ENCODE peak calls at places on chromosomes 4 and X, in nine cellular contexts. V, M, I, X, Y, Q, E, T and Z are unnamed samples.

GRCh38 chr4:142095886-142096605 is 459.7 kb downstream of the IL15 start:
- DNase-seq in V (no peak), M (no peak), I (no peak), X (no peak), Y (peak; percentile 83), Q (no peak), E (peak; percentile 93), T (peak; percentile 95), Z (no peak)

GRCh38 chrX:150084474-150085229 is 146.4 kb upstream of the EOLA2 start:
- DNase-seq in V (peak; percentile 64), M (no peak), I (no peak), X (no peak), Y (peak; percentile 16), Q (no peak), E (peak; percentile 68), T (peak; percentile 72), Z (no peak)

GRCh38 chr4:60884545-60884944 is 315.6 kb upstream of the ADGRL3 start:
- DNase-seq in V (no peak), M (no peak), I (no peak), X (no peak), Y (no peak), Q (no peak), E (peak; percentile 8), T (peak; percentile 15), Z (no peak)

GRCh38 chrX:139543920-139544319 is 13.4 kb downstream of the F9 start:
- DNase-seq in V (no peak), M (no peak), I (no peak), X (no peak), Y (no peak), Q (no peak), E (no peak), T (no peak), Z (no peak)

GRCh38 chrX:103398321-103398937 is 22.1 kb downstream of the BEX3 start:
- DNase-seq in V (no peak), M (no peak), I (no peak), X (no peak), Y (peak; percentile 59), Q (no peak), E (peak; percentile 84), T (peak; percentile 90), Z (peak; percentile 47)

GRCh38 chr4:124713213-124713592 is 671 bp upstream of the ANKRD50 start:
- DNase-seq in V (peak; percentile 88), M (peak; percentile 61), I (peak; percentile 85), X (peak; percentile 2), Y (no peak), Q (peak; percentile 60), E (peak; percentile 85), T (peak; percentile 85), Z (peak; percentile 34)

GRCh38 chrX:20173856-20174255 is 32.2 kb upstream of the EIF1AX start:
- DNase-seq in V (no peak), M (no peak), I (no peak), X (no peak), Y (no peak), Q (no peak), E (no peak), T (no peak), Z (no peak)

GRCh38 chr4:169846396-169846795 is 88.7 kb upstream of the HPF1 start:
- DNase-seq in V (no peak), M (no peak), I (no peak), X (no peak), Y (no peak), Q (no peak), E (no peak), T (no peak), Z (no peak)

GRCh38 chrX:97326456-97326855 is 442.7 kb downstream of the RPA4 start:
- DNase-seq in V (no peak), M (no peak), I (no peak), X (peak; percentile 71), Y (no peak), Q (no peak), E (no peak), T (no peak), Z (no peak)

GRCh38 chr4:150268444-150268843 is 190.2 kb downstream of the DCLK2 start:
- DNase-seq in V (no peak), M (no peak), I (no peak), X (no peak), Y (no peak), Q (no peak), E (peak; percentile 15), T (peak; percentile 27), Z (no peak)

GRCh38 chrX:125288343-125288742 is 31.3 kb upstream of the TEX13C start:
- DNase-seq in V (no peak), M (no peak), I (no peak), X (no peak), Y (no peak), Q (no peak), E (no peak), T (no peak), Z (no peak)

DNA sequence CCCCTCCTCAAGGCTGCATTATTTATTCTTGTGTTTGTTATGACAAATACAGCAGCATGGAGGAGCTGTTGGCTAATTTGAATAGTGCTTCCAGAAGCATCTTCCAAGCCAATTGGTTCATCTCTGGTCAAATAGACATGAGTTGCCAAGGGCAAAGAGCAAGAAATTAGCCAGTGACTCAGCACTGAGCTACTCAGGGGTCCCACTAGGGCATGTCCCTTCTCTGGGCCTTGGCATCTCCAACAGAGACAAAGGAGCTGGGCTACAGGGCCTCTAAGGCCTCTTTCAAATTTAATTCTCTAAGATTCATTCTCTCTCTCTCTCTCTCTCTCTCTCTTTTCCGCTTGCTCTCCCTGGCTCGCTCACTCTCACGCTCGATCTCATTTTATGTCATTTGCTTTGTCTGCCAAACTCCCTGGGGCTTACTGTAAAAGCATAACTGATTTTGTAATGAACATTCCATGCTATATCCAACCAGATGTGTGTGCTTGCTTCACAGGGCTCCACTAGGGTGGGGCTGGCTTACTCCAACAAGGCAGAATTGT is 86.7 kb upstream of the MAGEA4 start:
- DNase-seq in V (no peak), M (no peak), I (no peak), X (no peak), Y (peak; percentile 40), Q (no peak), E (peak; percentile 91), T (peak; percentile 87), Z (no peak)
- TF ChIP-seq CTCF in V (no peak), M (no peak), I (no peak), X (no peak), Y (peak; percentile 9), Q (no peak), E (peak; percentile 30), T (peak; percentile 37), Z (no peak)

GRCh38 chr4:1097553-1097952 is 15.8 kb downstream of the RNF212 start:
- DNase-seq in V (peak; percentile 72), M (no peak), I (no peak), X (no peak), Y (no peak), Q (no peak), E (no peak), T (no peak), Z (no peak)

GRCh38 chr4:1099270-1099669 is 14.1 kb downstream of the RNF212 start:
- DNase-seq in V (peak; percentile 72), M (no peak), I (no peak), X (no peak), Y (no peak), Q (no peak), E (no peak), T (no peak), Z (no peak)

GRCh38 chr4:1096841-1097240 is 16.5 kb downstream of the RNF212 start:
- DNase-seq in V (peak; percentile 77), M (no peak), I (no peak), X (no peak), Y (no peak), Q (no peak), E (no peak), T (no peak), Z (no peak)

GRCh38 chr4:1098311-1098925 is 14.9 kb downstream of the RNF212 start:
- DNase-seq in V (peak; percentile 78), M (no peak), I (peak; percentile 29), X (no peak), Y (no peak), Q (no peak), E (no peak), T (no peak), Z (no peak)

DNA sequence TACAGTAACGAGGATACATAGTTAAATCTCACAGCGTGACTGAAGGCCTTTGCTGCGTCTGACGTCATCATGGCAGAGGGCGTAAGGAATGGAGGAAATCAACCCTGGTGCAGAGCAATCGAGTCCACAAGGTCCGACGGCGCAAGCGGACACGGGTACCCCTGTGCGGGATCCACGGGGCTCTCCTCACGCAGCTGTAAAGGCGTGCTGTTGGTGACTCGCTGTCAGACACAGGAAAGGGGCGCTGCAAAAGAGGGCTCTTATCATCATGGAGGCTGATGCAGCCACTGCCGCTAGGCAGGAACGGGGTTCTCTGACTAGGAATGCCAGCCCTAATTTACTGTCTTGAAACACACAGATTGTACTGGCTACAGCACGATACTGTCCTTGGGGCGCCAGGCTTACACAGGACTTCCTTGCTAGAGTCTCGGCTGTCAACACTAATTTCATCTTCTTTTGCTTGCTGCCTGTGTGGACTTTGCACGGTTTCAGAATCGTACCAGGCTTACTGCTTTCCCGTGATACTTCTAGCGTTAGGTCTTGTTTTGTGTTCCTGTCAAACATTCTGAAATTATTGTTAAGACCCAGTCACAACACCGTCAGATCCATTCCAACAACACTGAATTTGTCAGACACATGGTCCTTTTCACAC is 13.6 kb downstream of the RNF212 start:
- DNase-seq in V (peak; percentile 73), M (peak; percentile 55), I (no peak), X (no peak), Y (no peak), Q (no peak), E (no peak), T (no peak), Z (no peak)
- TF ChIP-seq CTCF in V (no peak), M (no peak), I (no peak), X (no peak), Y (no peak), Q (no peak), E (no peak), T (no peak), Z (no peak)

GRCh38 chrX:15493118-15494082 is at the start of gene PIR:
- DNase-seq in V (peak; percentile 94), M (peak; percentile 86), I (peak; percentile 99), X (peak; percentile 50), Y (no peak), Q (peak; percentile 82), E (peak; percentile 84), T (peak; percentile 83), Z (peak; percentile 69)
- TF ChIP-seq CTCF in V (peak; percentile 57), M (no peak), I (peak; percentile 80), X (peak; percentile 66), Y (peak; percentile 29), Q (peak; percentile 65), E (peak; percentile 42), T (peak; percentile 41), Z (peak; percentile 25)

GRCh38 chr4:16752150-16752549 is 146.3 kb downstream of the LDB2 start:
- DNase-seq in V (no peak), M (no peak), I (no peak), X (no peak), Y (peak; percentile 4), Q (no peak), E (peak; percentile 52), T (peak; percentile 63), Z (no peak)
- TF ChIP-seq CTCF in V (peak; percentile 45), M (no peak), I (peak; percentile 69), X (peak; percentile 46), Y (peak; percentile 20), Q (peak; percentile 50), E (peak; percentile 43), T (peak; percentile 56), Z (no peak)